ENCODE peak calls at places on chromosomes 2 and 18, in six cellular contexts. F, Q, X, Y, R and Z are unnamed samples.

GRCh38 chr2:130337735-130338325 is 4.9 kb upstream of the IMP4 start:
- DNase-seq in X (peak; percentile 83), Y (no peak), F (no peak), R (peak; percentile 74), Q (no peak), Z (peak; percentile 82)

GRCh38 chr2:14148186-14148585 is 484.3 kb upstream of the LRATD1 start:
- DNase-seq in F (no peak), R (no peak), X (peak; percentile 5), Y (no peak), Q (no peak), Z (peak; percentile 3)

GRCh38 chr2:148914463-148914862 is 39.4 kb downstream of the KIF5C start:
- DNase-seq in F (no peak), X (no peak), R (no peak), Q (no peak), Y (no peak), Z (no peak)

GRCh38 chr2:135030826-135031225 is 16.4 kb downstream of the MAP3K19 start:
- DNase-seq in Q (peak; percentile 61), X (peak; percentile 80), Y (no peak), R (peak; percentile 67), F (no peak), Z (peak; percentile 67)

GRCh38 chr2:157257312-157258252 is at the start of gene GALNT5:
- DNase-seq in Y (no peak), X (peak; percentile 37), F (no peak), Q (no peak), R (peak; percentile 45), Z (peak; percentile 46)

GRCh38 chr2:156790343-156791034 is 354.3 kb downstream of the GPD2 start:
- DNase-seq in F (no peak), Q (no peak), R (no peak), Y (no peak), X (no peak), Z (no peak)

GRCh38 chr2:39487398-39488250 is 50.5 kb upstream of the MAP4K3 start:
- DNase-seq in Q (no peak), X (peak; percentile 48), R (no peak), F (no peak), Y (no peak), Z (peak; percentile 50)

GRCh38 chr2:217733461-217733860 is 269.3 kb downstream of the TNS1 start:
- DNase-seq in F (no peak), Q (no peak), Y (no peak), R (no peak), X (no peak), Z (no peak)

GRCh38 chr2:68799615-68800400 is 65.2 kb downstream of the ARHGAP25 start:
- DNase-seq in Y (no peak), F (no peak), R (no peak), X (no peak), Q (no peak), Z (no peak)

GRCh38 chr2:221130431-221130830 is 441.7 kb downstream of the EPHA4 start:
- DNase-seq in Q (no peak), X (no peak), Y (no peak), R (no peak), F (no peak), Z (no peak)

GRCh38 chr2:55771612-55772011 is 78.0 kb upstream of the PNPT1 start:
- DNase-seq in X (peak; percentile 78), Q (peak; percentile 19), R (peak; percentile 75), Y (no peak), F (no peak), Z (peak; percentile 10)

GRCh38 chr18:44356566-44357157 is 324.0 kb upstream of the SETBP1 start:
- DNase-seq in Y (no peak), F (no peak), R (no peak), Q (no peak), X (no peak), Z (no peak)

GRCh38 chr2:169828141-169828811 is 1.0 kb downstream of the UBR3 start:
- DNase-seq in F (peak; percentile 14), Q (peak; percentile 72), X (peak; percentile 56), Y (peak; percentile 56), R (peak; percentile 50), Z (peak; percentile 39)

GRCh38 chr2:215498411-215498810 is 62.5 kb upstream of the FN1 start:
- DNase-seq in R (no peak), F (no peak), Y (no peak), Q (no peak), X (peak; percentile 14), Z (no peak)

GRCh38 chr2:50611261-50612020 is 420.5 kb downstream of the NRXN1 start:
- DNase-seq in Y (no peak), X (no peak), R (no peak), Q (no peak), F (no peak), Z (no peak)

GRCh38 chr18:60021556-60021955 is 121.8 kb downstream of the PMAIP1 start:
- DNase-seq in Q (no peak), Y (no peak), F (no peak), X (no peak), R (no peak), Z (no peak)

GRCh38 chr2:238241970-238242369 is 2.1 kb upstream of the HES6 start:
- DNase-seq in X (no peak), R (no peak), F (no peak), Q (peak; percentile 33), Y (no peak), Z (peak; percentile 16)

GRCh38 chr2:100198461-100199230 is 56.3 kb upstream of the AFF3 start:
- DNase-seq in Q (no peak), F (no peak), X (no peak), R (no peak), Y (no peak), Z (no peak)

GRCh38 chr2:133324150-133324561 is 244.1 kb downstream of the NCKAP5 start:
- DNase-seq in Y (no peak), F (no peak), X (peak; percentile 52), Q (no peak), R (peak; percentile 26), Z (peak; percentile 66)

GRCh38 chr2:126874961-126875360 is 23.7 kb upstream of the TEX51 start:
- DNase-seq in Y (no peak), F (no peak), R (no peak), X (no peak), Q (no peak), Z (no peak)
- TF ChIP-seq CTCF in Y (no peak), F (no peak), R (no peak), X (no peak), Q (no peak), Z (no peak)

DNA sequence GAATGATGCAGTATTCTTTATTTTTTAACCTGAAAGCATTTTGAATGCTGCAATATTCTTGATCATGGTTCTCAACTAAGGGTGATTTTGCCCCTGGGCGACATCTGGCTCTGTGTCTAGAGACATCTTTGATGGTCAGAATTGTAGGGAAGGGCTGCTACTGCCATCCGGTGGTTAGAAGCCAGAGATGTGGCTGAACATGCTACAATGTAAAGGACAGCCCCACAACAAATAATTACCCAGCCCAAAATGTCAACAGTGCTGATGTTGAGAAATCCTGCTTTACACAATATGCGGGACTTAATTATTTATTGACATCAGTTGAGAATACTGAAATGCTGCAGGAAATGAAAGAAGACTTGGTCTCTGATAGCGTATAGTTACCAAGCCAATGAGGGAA is 37.5 kb upstream of the SERPINB2 start:
- DNase-seq in Q (peak; percentile 77), X (peak; percentile 39), Y (no peak), F (peak; percentile 35), R (peak; percentile 39), Z (peak; percentile 61)
- TF ChIP-seq CTCF in Q (peak; percentile 62), X (peak; percentile 53), Y (peak; percentile 15), F (peak; percentile 65), R (peak; percentile 49), Z (peak; percentile 64)

GRCh38 chr2:228699400-228699799 is 517.9 kb upstream of the SPHKAP start:
- DNase-seq in R (peak; percentile 73), X (peak; percentile 72), F (no peak), Y (no peak), Q (no peak), Z (peak; percentile 56)
- TF ChIP-seq CTCF in R (peak; percentile 33), X (peak; percentile 40), F (no peak), Y (peak; percentile 24), Q (no peak), Z (no peak)

GRCh38 chr2:103179800-103180199 is 418.0 kb downstream of the TMEM182 start:
- DNase-seq in R (no peak), F (no peak), Q (no peak), X (no peak), Y (no peak), Z (no peak)

DNA sequence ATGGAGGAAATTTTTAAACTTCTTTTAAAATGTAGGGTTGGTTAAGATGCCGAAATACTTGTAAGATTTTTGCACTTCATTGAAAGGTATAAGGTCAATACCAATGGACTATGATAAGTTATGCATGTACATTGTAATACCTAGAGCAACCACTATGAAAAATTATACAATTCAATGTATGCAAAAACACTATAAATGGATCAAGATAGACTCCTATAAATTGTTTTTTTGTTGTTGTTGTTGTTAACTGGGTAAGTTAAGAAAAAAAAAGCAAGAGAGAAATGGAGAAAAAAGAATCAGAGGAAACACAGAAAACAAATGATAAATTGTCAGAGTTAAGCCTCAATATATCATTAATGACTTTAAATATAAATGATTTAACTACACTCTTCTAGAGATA is 421.2 kb downstream of the TMEM182 start:
- DNase-seq in X (no peak), R (no peak), Q (no peak), F (no peak), Y (no peak), Z (no peak)
- TF ChIP-seq CTCF in X (peak; percentile 1), R (no peak), Q (no peak), F (peak; percentile 55), Y (no peak), Z (no peak)

DNA sequence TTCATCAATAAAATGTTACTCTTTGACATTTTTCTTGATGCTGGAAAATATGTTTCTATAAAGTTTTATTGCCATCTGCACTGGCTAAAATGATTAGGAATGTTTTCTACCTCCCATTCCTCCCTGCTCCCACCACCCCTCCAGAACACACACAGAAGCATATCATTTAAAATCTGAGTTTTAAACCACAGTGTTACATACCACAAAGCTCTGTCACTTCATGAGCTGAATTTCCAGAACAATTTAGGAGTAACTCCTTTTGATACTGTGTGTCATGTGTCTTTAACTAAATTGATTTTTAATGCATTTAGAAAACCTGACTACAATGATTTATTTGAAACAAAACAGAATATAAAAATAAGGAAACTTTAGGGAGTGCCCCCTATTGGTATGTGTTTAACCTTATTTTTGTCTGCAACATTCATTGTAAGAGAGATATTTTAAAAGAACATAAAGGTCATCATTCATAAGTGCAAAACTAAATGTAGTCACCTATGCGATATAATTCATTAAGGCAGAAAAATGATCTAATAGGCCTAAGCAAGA is 52.0 kb downstream of the FEZ2 start:
- DNase-seq in Q (no peak), Y (no peak), X (no peak), R (no peak), F (no peak), Z (no peak)
- TF ChIP-seq CTCF in Q (no peak), Y (no peak), X (no peak), R (peak; percentile 8), F (no peak), Z (no peak)

GRCh38 chr18:76475450-76476203 is 19.4 kb downstream of the ZNF516 start:
- DNase-seq in Q (peak; percentile 64), Y (no peak), X (no peak), R (no peak), F (no peak), Z (no peak)
- TF ChIP-seq CTCF in Q (peak; percentile 12), Y (peak; percentile 14), X (no peak), R (no peak), F (no peak), Z (peak; percentile 16)